ENCODE peak calls at places on chromosomes 6 and 20, in eight cellular contexts. D is HFFc6; N is CD8-positive, alpha-beta T cell; W is stimulated activated naive B cell treated with anti-CD40 and anti-IgM and Interleukin-4, amounts not matched to agents 10 μg/mL and 1 μg/mL and 100 μg/mL, for 72 hours; G is EH; U is bronchial epithelial cell; Z is activated naive CD8-positive, alpha-beta T cell treated with anti-CD3 and anti-CD28 coated beads, Interleukin-2, amount 50 U/mL, for 24 hours; R is WTC11. P is an unnamed sample.

GRCh38 chr6:3406362-3406809 is 50.5 kb downstream of the SLC22A23 start:
- DNase-seq in D (no peak), N (no peak), W (no peak), G (no peak), U (no peak), Z (no peak), R (no peak), P (no peak)

GRCh38 chr6:145015739-145016558 is 719.4 kb downstream of the EPM2A start:
- DNase-seq in D (peak; percentile 88), N (no peak), W (no peak), G (peak; percentile 95), U (peak; percentile 94), Z (peak; percentile 16), R (no peak), P (peak; percentile 41)

GRCh38 chr6:71489736-71490135 is 201.1 kb downstream of the OGFRL1 start:
- DNase-seq in D (peak; percentile 82), N (no peak), W (no peak), G (peak; percentile 96), U (peak; percentile 82), Z (no peak), R (peak; percentile 11), P (no peak)

GRCh38 chr20:1803216-1804128 is 91.7 kb upstream of the SIRPA start:
- DNase-seq in D (peak; percentile 35), N (no peak), W (peak; percentile 77), G (peak; percentile 64), U (peak; percentile 65), Z (peak; percentile 35), R (peak; percentile 78), P (no peak)

GRCh38 chr20:62778601-62779416 is 17.5 kb upstream of the MRGBP start:
- DNase-seq in D (no peak), N (no peak), W (no peak), G (no peak), U (no peak), Z (no peak), R (peak; percentile 50), P (no peak)

GRCh38 chr20:34680586-34680985 is 3.7 kb upstream of the PIGU start:
- DNase-seq in D (no peak), N (no peak), W (no peak), G (no peak), U (no peak), Z (no peak), R (no peak), P (no peak)

GRCh38 chr20:50191566-50192363 is 1.1 kb downstream of the CEBPB start:
- DNase-seq in D (peak; percentile 24), N (peak; percentile 47), W (peak; percentile 54), G (peak; percentile 48), U (no peak), Z (peak; percentile 59), R (peak; percentile 63), P (no peak)

GRCh38 chr20:49676581-49677291 is 36.9 kb downstream of the B4GALT5 start:
- DNase-seq in D (peak; percentile 42), N (peak; percentile 17), W (peak; percentile 56), G (peak; percentile 59), U (peak; percentile 78), Z (peak; percentile 32), R (no peak), P (no peak)

GRCh38 chr6:159908535-159908934 is 17.7 kb downstream of the MAS1 start:
- DNase-seq in D (no peak), N (no peak), W (no peak), G (peak; percentile 19), U (no peak), Z (no peak), R (no peak), P (no peak)

GRCh38 chr20:49098136-49098535 is 52.0 kb downstream of the CSE1L start:
- DNase-seq in D (no peak), N (no peak), W (no peak), G (no peak), U (no peak), Z (no peak), R (no peak), P (no peak)

P was measured in glomerular endothelial cell.